ENCODE peak calls at places on chromosome 5, in four cellular contexts. One of them, this sample, is unnamed.

GRCh38 chr5:32098291-32098690 is 75.8 kb downstream of the GOLPH3 start:
- DNase-seq in spleen: no peak
- DNase-seq in GM13976: no peak
- DNase-seq in CD4-positive, CD25-positive, alpha-beta regulatory T cell: no peak
- DNase-seq in this sample: no peak

GRCh38 chr5:76529464-76530344 is 93.5 kb downstream of the F2RL2 start:
- DNase-seq in GM13976: no peak
- DNase-seq in CD4-positive, CD25-positive, alpha-beta regulatory T cell: no peak
- DNase-seq in spleen: no peak
- DNase-seq in this sample: no peak

GRCh38 chr5:125835293-125836172 is 587.7 kb upstream of the GRAMD2B start:
- DNase-seq in GM13976: peak; percentile 12
- DNase-seq in CD4-positive, CD25-positive, alpha-beta regulatory T cell: no peak
- DNase-seq in spleen: no peak
- DNase-seq in this sample: peak; percentile 23

GRCh38 chr5:28580616-28581015 is 1542.2 kb upstream of the CDH9 start:
- DNase-seq in CD4-positive, CD25-positive, alpha-beta regulatory T cell: no peak
- DNase-seq in spleen: no peak
- DNase-seq in GM13976: no peak
- DNase-seq in this sample: no peak

GRCh38 chr5:142053434-142054253 is 40.8 kb upstream of the GNPDA1 start:
- DNase-seq in CD4-positive, CD25-positive, alpha-beta regulatory T cell: peak; percentile 25
- DNase-seq in GM13976: no peak
- DNase-seq in spleen: no peak
- DNase-seq in this sample: no peak

GRCh38 chr5:53478411-53479044 is 1.9 kb upstream of the FST start:
- DNase-seq in CD4-positive, CD25-positive, alpha-beta regulatory T cell: peak; percentile 38
- DNase-seq in spleen: peak; percentile 72
- DNase-seq in GM13976: peak; percentile 48
- DNase-seq in this sample: peak; percentile 34

GRCh38 chr5:67206381-67207328 is 10.1 kb upstream of the CD180 start:
- DNase-seq in GM13976: peak; percentile 76
- DNase-seq in spleen: peak; percentile 89
- DNase-seq in CD4-positive, CD25-positive, alpha-beta regulatory T cell: peak; percentile 99
- DNase-seq in this sample: peak; percentile 63

GRCh38 chr5:131622633-131623032 is 12.4 kb downstream of the RAPGEF6 start:
- DNase-seq in spleen: no peak
- DNase-seq in GM13976: no peak
- DNase-seq in CD4-positive, CD25-positive, alpha-beta regulatory T cell: no peak
- DNase-seq in this sample: no peak

GRCh38 chr5:97182571-97183099 is 412 bp downstream of the RIOK2 start:
- DNase-seq in spleen: no peak
- DNase-seq in CD4-positive, CD25-positive, alpha-beta regulatory T cell: no peak
- DNase-seq in GM13976: no peak
- DNase-seq in this sample: peak; percentile 14

GRCh38 chr5:159441441-159441840 is 111.2 kb upstream of the IL12B start:
- DNase-seq in CD4-positive, CD25-positive, alpha-beta regulatory T cell: no peak
- DNase-seq in spleen: no peak
- DNase-seq in GM13976: no peak
- DNase-seq in this sample: no peak

GRCh38 chr5:156913719-156914370 is 49.2 kb downstream of the TIMD4 start:
- DNase-seq in spleen: no peak
- DNase-seq in CD4-positive, CD25-positive, alpha-beta regulatory T cell: peak; percentile 91
- DNase-seq in GM13976: peak; percentile 53
- DNase-seq in this sample: peak; percentile 56

GRCh38 chr5:40406426-40407211 is 273.1 kb upstream of the PTGER4 start:
- DNase-seq in spleen: no peak
- DNase-seq in GM13976: no peak
- DNase-seq in CD4-positive, CD25-positive, alpha-beta regulatory T cell: peak; percentile 58
- DNase-seq in this sample: no peak

GRCh38 chr5:37840036-37840909 is at the start of gene GDNF:
- DNase-seq in CD4-positive, CD25-positive, alpha-beta regulatory T cell: no peak
- DNase-seq in spleen: no peak
- DNase-seq in GM13976: peak; percentile 34
- DNase-seq in this sample: no peak

GRCh38 chr5:177545487-177546261 is 8.7 kb downstream of the FAM193B start:
- DNase-seq in CD4-positive, CD25-positive, alpha-beta regulatory T cell: no peak
- DNase-seq in spleen: no peak
- DNase-seq in GM13976: no peak
- DNase-seq in this sample: no peak

GRCh38 chr5:150612905-150613670 is 27.4 kb upstream of the SYNPO start:
- DNase-seq in spleen: no peak
- DNase-seq in GM13976: no peak
- DNase-seq in CD4-positive, CD25-positive, alpha-beta regulatory T cell: no peak
- DNase-seq in this sample: no peak

GRCh38 chr5:113166710-113167366 is 190.2 kb downstream of the DCP2 start:
- DNase-seq in CD4-positive, CD25-positive, alpha-beta regulatory T cell: no peak
- DNase-seq in spleen: no peak
- DNase-seq in GM13976: no peak
- DNase-seq in this sample: no peak

GRCh38 chr5:91328743-91329142 is 54.4 kb downstream of the ARRDC3 start:
- DNase-seq in CD4-positive, CD25-positive, alpha-beta regulatory T cell: no peak
- DNase-seq in spleen: no peak
- DNase-seq in GM13976: no peak
- DNase-seq in this sample: no peak